ENCODE peak calls at places on chromosomes 4 and X, in seven cellular contexts. One of them, this sample, is unnamed.

GRCh38 chr4:79623125-79623905 is 215.3 kb upstream of the GK2 start:
- DNase-seq in stimulated activated CD4-positive, alpha-beta T cell treated with anti-CD3 and anti-CD28 coated beads, Interleukin-1b, Interleukin-23, amount 100 ng/mL, for 48 hours: no peak
- DNase-seq in WERI-Rb-1: no peak
- DNase-seq in HEK293T: no peak
- DNase-seq in tibial artery: peak; percentile 38
- DNase-seq in LoVo: no peak
- DNase-seq in GM04504: no peak
- DNase-seq in this sample: no peak

GRCh38 chr4:105093975-105094374 is 52.7 kb upstream of the TET2 start:
- DNase-seq in GM04504: no peak
- DNase-seq in LoVo: no peak
- DNase-seq in stimulated activated CD4-positive, alpha-beta T cell treated with anti-CD3 and anti-CD28 coated beads, Interleukin-1b, Interleukin-23, amount 100 ng/mL, for 48 hours: no peak
- DNase-seq in WERI-Rb-1: no peak
- DNase-seq in HEK293T: no peak
- DNase-seq in tibial artery: no peak
- DNase-seq in this sample: no peak

GRCh38 chrX:133402042-133402453 is 13.2 kb downstream of the GPC4 start:
- DNase-seq in HEK293T: no peak
- DNase-seq in tibial artery: no peak
- DNase-seq in LoVo: no peak
- DNase-seq in stimulated activated CD4-positive, alpha-beta T cell treated with anti-CD3 and anti-CD28 coated beads, Interleukin-1b, Interleukin-23, amount 100 ng/mL, for 48 hours: no peak
- DNase-seq in WERI-Rb-1: no peak
- DNase-seq in GM04504: no peak
- DNase-seq in this sample: peak; percentile 50

GRCh38 chr4:41319553-41319952 is 62.8 kb downstream of the UCHL1 start:
- DNase-seq in tibial artery: no peak
- DNase-seq in WERI-Rb-1: no peak
- DNase-seq in LoVo: peak; percentile 80
- DNase-seq in stimulated activated CD4-positive, alpha-beta T cell treated with anti-CD3 and anti-CD28 coated beads, Interleukin-1b, Interleukin-23, amount 100 ng/mL, for 48 hours: no peak
- DNase-seq in GM04504: no peak
- DNase-seq in HEK293T: no peak
- DNase-seq in this sample: no peak

GRCh38 chrX:76802698-76803097 is 375.2 kb downstream of the MAGEE1 start:
- DNase-seq in WERI-Rb-1: no peak
- DNase-seq in GM04504: no peak
- DNase-seq in tibial artery: no peak
- DNase-seq in HEK293T: no peak
- DNase-seq in LoVo: no peak
- DNase-seq in stimulated activated CD4-positive, alpha-beta T cell treated with anti-CD3 and anti-CD28 coated beads, Interleukin-1b, Interleukin-23, amount 100 ng/mL, for 48 hours: no peak
- DNase-seq in this sample: no peak

GRCh38 chr4:85681194-85681803 is 206.3 kb downstream of the ARHGAP24 start:
- DNase-seq in stimulated activated CD4-positive, alpha-beta T cell treated with anti-CD3 and anti-CD28 coated beads, Interleukin-1b, Interleukin-23, amount 100 ng/mL, for 48 hours: no peak
- DNase-seq in LoVo: no peak
- DNase-seq in tibial artery: peak; percentile 71
- DNase-seq in WERI-Rb-1: no peak
- DNase-seq in HEK293T: no peak
- DNase-seq in GM04504: peak; percentile 94
- DNase-seq in this sample: peak; percentile 98

GRCh38 chr4:3739577-3739976 is 26.6 kb upstream of the ADRA2C start:
- DNase-seq in tibial artery: no peak
- DNase-seq in stimulated activated CD4-positive, alpha-beta T cell treated with anti-CD3 and anti-CD28 coated beads, Interleukin-1b, Interleukin-23, amount 100 ng/mL, for 48 hours: no peak
- DNase-seq in WERI-Rb-1: no peak
- DNase-seq in LoVo: no peak
- DNase-seq in HEK293T: no peak
- DNase-seq in GM04504: no peak
- DNase-seq in this sample: no peak

GRCh38 chr4:156673483-156673882 is 298.1 kb downstream of the PDGFC start:
- DNase-seq in stimulated activated CD4-positive, alpha-beta T cell treated with anti-CD3 and anti-CD28 coated beads, Interleukin-1b, Interleukin-23, amount 100 ng/mL, for 48 hours: no peak
- DNase-seq in LoVo: no peak
- DNase-seq in GM04504: no peak
- DNase-seq in WERI-Rb-1: no peak
- DNase-seq in tibial artery: no peak
- DNase-seq in HEK293T: no peak
- DNase-seq in this sample: no peak

GRCh38 chrX:386768-387575 is at the start of gene PPP2R3B:
- DNase-seq in WERI-Rb-1: peak; percentile 98
- DNase-seq in stimulated activated CD4-positive, alpha-beta T cell treated with anti-CD3 and anti-CD28 coated beads, Interleukin-1b, Interleukin-23, amount 100 ng/mL, for 48 hours: peak; percentile 99
- DNase-seq in LoVo: peak; percentile 97
- DNase-seq in tibial artery: peak; percentile 97
- DNase-seq in HEK293T: peak; percentile 100
- DNase-seq in GM04504: peak; percentile 95
- DNase-seq in this sample: peak; percentile 93

GRCh38 chr4:121951570-121952110 is at the start of gene TRPC3:
- DNase-seq in HEK293T: peak; percentile 46
- DNase-seq in stimulated activated CD4-positive, alpha-beta T cell treated with anti-CD3 and anti-CD28 coated beads, Interleukin-1b, Interleukin-23, amount 100 ng/mL, for 48 hours: peak; percentile 33
- DNase-seq in LoVo: no peak
- DNase-seq in WERI-Rb-1: peak; percentile 48
- DNase-seq in tibial artery: no peak
- DNase-seq in GM04504: no peak
- DNase-seq in this sample: no peak

GRCh38 chr4:122702939-122703338 is 29.6 kb upstream of the BBS12 start:
- DNase-seq in tibial artery: no peak
- DNase-seq in stimulated activated CD4-positive, alpha-beta T cell treated with anti-CD3 and anti-CD28 coated beads, Interleukin-1b, Interleukin-23, amount 100 ng/mL, for 48 hours: no peak
- DNase-seq in LoVo: no peak
- DNase-seq in HEK293T: no peak
- DNase-seq in WERI-Rb-1: no peak
- DNase-seq in GM04504: no peak
- DNase-seq in this sample: no peak

GRCh38 chr4:54234497-54235205 is 5.6 kb downstream of the PDGFRA start:
- DNase-seq in HEK293T: no peak
- DNase-seq in stimulated activated CD4-positive, alpha-beta T cell treated with anti-CD3 and anti-CD28 coated beads, Interleukin-1b, Interleukin-23, amount 100 ng/mL, for 48 hours: no peak
- DNase-seq in GM04504: no peak
- DNase-seq in tibial artery: no peak
- DNase-seq in WERI-Rb-1: no peak
- DNase-seq in LoVo: peak; percentile 15
- DNase-seq in this sample: no peak

GRCh38 chr4:71857713-71858451 is 74.0 kb upstream of the GC start:
- DNase-seq in stimulated activated CD4-positive, alpha-beta T cell treated with anti-CD3 and anti-CD28 coated beads, Interleukin-1b, Interleukin-23, amount 100 ng/mL, for 48 hours: no peak
- DNase-seq in tibial artery: no peak
- DNase-seq in LoVo: no peak
- DNase-seq in HEK293T: peak; percentile 9
- DNase-seq in WERI-Rb-1: peak; percentile 36
- DNase-seq in GM04504: no peak
- DNase-seq in this sample: no peak

GRCh38 chrX:155215443-155216178 is 649 bp upstream of the VBP1 start:
- DNase-seq in WERI-Rb-1: no peak
- DNase-seq in tibial artery: no peak
- DNase-seq in HEK293T: no peak
- DNase-seq in GM04504: no peak
- DNase-seq in LoVo: no peak
- DNase-seq in stimulated activated CD4-positive, alpha-beta T cell treated with anti-CD3 and anti-CD28 coated beads, Interleukin-1b, Interleukin-23, amount 100 ng/mL, for 48 hours: no peak
- DNase-seq in this sample: no peak

GRCh38 chr4:165355900-165356300 is 22.9 kb upstream of the CPE start:
- DNase-seq in LoVo: peak; percentile 23
- DNase-seq in HEK293T: peak; percentile 52
- DNase-seq in WERI-Rb-1: no peak
- DNase-seq in GM04504: no peak
- DNase-seq in tibial artery: peak; percentile 40
- DNase-seq in stimulated activated CD4-positive, alpha-beta T cell treated with anti-CD3 and anti-CD28 coated beads, Interleukin-1b, Interleukin-23, amount 100 ng/mL, for 48 hours: no peak
- DNase-seq in this sample: no peak

GRCh38 chrX:42943051-42943450 is 165.1 kb upstream of the PPP1R2C start:
- DNase-seq in WERI-Rb-1: no peak
- DNase-seq in HEK293T: no peak
- DNase-seq in stimulated activated CD4-positive, alpha-beta T cell treated with anti-CD3 and anti-CD28 coated beads, Interleukin-1b, Interleukin-23, amount 100 ng/mL, for 48 hours: no peak
- DNase-seq in LoVo: peak; percentile 8
- DNase-seq in GM04504: no peak
- DNase-seq in tibial artery: no peak
- DNase-seq in this sample: no peak

GRCh38 chr4:139555073-139555704 is 830 bp downstream of the SETD7 start:
- DNase-seq in WERI-Rb-1: peak; percentile 79
- DNase-seq in stimulated activated CD4-positive, alpha-beta T cell treated with anti-CD3 and anti-CD28 coated beads, Interleukin-1b, Interleukin-23, amount 100 ng/mL, for 48 hours: peak; percentile 83
- DNase-seq in tibial artery: peak; percentile 93
- DNase-seq in HEK293T: peak; percentile 83
- DNase-seq in GM04504: peak; percentile 85
- DNase-seq in LoVo: peak; percentile 83
- DNase-seq in this sample: peak; percentile 84

GRCh38 chr4:138609943-138610350 is 367.8 kb upstream of the SLC7A11 start:
- DNase-seq in stimulated activated CD4-positive, alpha-beta T cell treated with anti-CD3 and anti-CD28 coated beads, Interleukin-1b, Interleukin-23, amount 100 ng/mL, for 48 hours: no peak
- DNase-seq in LoVo: no peak
- DNase-seq in GM04504: no peak
- DNase-seq in WERI-Rb-1: no peak
- DNase-seq in HEK293T: no peak
- DNase-seq in tibial artery: no peak
- DNase-seq in this sample: peak; percentile 86

GRCh38 chr4:164440196-164440595 is 313.7 kb upstream of the SMIM31 start:
- DNase-seq in stimulated activated CD4-positive, alpha-beta T cell treated with anti-CD3 and anti-CD28 coated beads, Interleukin-1b, Interleukin-23, amount 100 ng/mL, for 48 hours: no peak
- DNase-seq in WERI-Rb-1: no peak
- DNase-seq in GM04504: no peak
- DNase-seq in tibial artery: no peak
- DNase-seq in HEK293T: no peak
- DNase-seq in LoVo: no peak
- DNase-seq in this sample: peak; percentile 71

GRCh38 chrX:69229436-69229835 is 64.2 kb upstream of the PJA1 start:
- DNase-seq in stimulated activated CD4-positive, alpha-beta T cell treated with anti-CD3 and anti-CD28 coated beads, Interleukin-1b, Interleukin-23, amount 100 ng/mL, for 48 hours: no peak
- DNase-seq in WERI-Rb-1: no peak
- DNase-seq in GM04504: peak; percentile 32
- DNase-seq in LoVo: no peak
- DNase-seq in HEK293T: no peak
- DNase-seq in tibial artery: no peak
- DNase-seq in this sample: peak; percentile 25

GRCh38 chrX:150038356-150038755 is 100.1 kb upstream of the EOLA2 start:
- DNase-seq in LoVo: no peak
- DNase-seq in HEK293T: no peak
- DNase-seq in WERI-Rb-1: no peak
- DNase-seq in GM04504: no peak
- DNase-seq in tibial artery: no peak
- DNase-seq in stimulated activated CD4-positive, alpha-beta T cell treated with anti-CD3 and anti-CD28 coated beads, Interleukin-1b, Interleukin-23, amount 100 ng/mL, for 48 hours: no peak
- DNase-seq in this sample: no peak

GRCh38 chr4:1395941-1396805 is 10.1 kb downstream of the NKX1-1 start:
- DNase-seq in tibial artery: no peak
- DNase-seq in LoVo: no peak
- DNase-seq in WERI-Rb-1: peak; percentile 4
- DNase-seq in HEK293T: no peak
- DNase-seq in stimulated activated CD4-positive, alpha-beta T cell treated with anti-CD3 and anti-CD28 coated beads, Interleukin-1b, Interleukin-23, amount 100 ng/mL, for 48 hours: no peak
- DNase-seq in GM04504: no peak
- DNase-seq in this sample: no peak

GRCh38 chrX:42515939-42516338 is 262.0 kb downstream of the PPP1R2C start:
- DNase-seq in HEK293T: no peak
- DNase-seq in tibial artery: no peak
- DNase-seq in LoVo: no peak
- DNase-seq in WERI-Rb-1: no peak
- DNase-seq in GM04504: no peak
- DNase-seq in stimulated activated CD4-positive, alpha-beta T cell treated with anti-CD3 and anti-CD28 coated beads, Interleukin-1b, Interleukin-23, amount 100 ng/mL, for 48 hours: no peak
- DNase-seq in this sample: no peak

GRCh38 chrX:20595928-20596550 is 329.3 kb upstream of the RPS6KA3 start:
- DNase-seq in WERI-Rb-1: no peak
- DNase-seq in stimulated activated CD4-positive, alpha-beta T cell treated with anti-CD3 and anti-CD28 coated beads, Interleukin-1b, Interleukin-23, amount 100 ng/mL, for 48 hours: peak; percentile 68
- DNase-seq in GM04504: peak; percentile 11
- DNase-seq in tibial artery: no peak
- DNase-seq in LoVo: no peak
- DNase-seq in HEK293T: no peak
- DNase-seq in this sample: peak; percentile 14

GRCh38 chr4:29277381-29277780 is 1442.8 kb upstream of the PCDH7 start:
- DNase-seq in HEK293T: no peak
- DNase-seq in LoVo: no peak
- DNase-seq in GM04504: no peak
- DNase-seq in stimulated activated CD4-positive, alpha-beta T cell treated with anti-CD3 and anti-CD28 coated beads, Interleukin-1b, Interleukin-23, amount 100 ng/mL, for 48 hours: no peak
- DNase-seq in WERI-Rb-1: no peak
- DNase-seq in tibial artery: no peak
- DNase-seq in this sample: peak; percentile 9

GRCh38 chr4:146336413-146336807 is 122.1 kb downstream of the REELD1 start:
- DNase-seq in WERI-Rb-1: no peak
- DNase-seq in stimulated activated CD4-positive, alpha-beta T cell treated with anti-CD3 and anti-CD28 coated beads, Interleukin-1b, Interleukin-23, amount 100 ng/mL, for 48 hours: no peak
- DNase-seq in HEK293T: no peak
- DNase-seq in LoVo: no peak
- DNase-seq in GM04504: no peak
- DNase-seq in tibial artery: no peak
- DNase-seq in this sample: no peak

GRCh38 chrX:11886745-11887144 is 128.7 kb downstream of the MSL3 start:
- DNase-seq in HEK293T: no peak
- DNase-seq in stimulated activated CD4-positive, alpha-beta T cell treated with anti-CD3 and anti-CD28 coated beads, Interleukin-1b, Interleukin-23, amount 100 ng/mL, for 48 hours: no peak
- DNase-seq in GM04504: no peak
- DNase-seq in LoVo: no peak
- DNase-seq in WERI-Rb-1: no peak
- DNase-seq in tibial artery: no peak
- DNase-seq in this sample: no peak

GRCh38 chrX:337331-337831 is 18.8 kb upstream of the GTPBP6 start:
- DNase-seq in stimulated activated CD4-positive, alpha-beta T cell treated with anti-CD3 and anti-CD28 coated beads, Interleukin-1b, Interleukin-23, amount 100 ng/mL, for 48 hours: no peak
- DNase-seq in tibial artery: no peak
- DNase-seq in WERI-Rb-1: no peak
- DNase-seq in HEK293T: no peak
- DNase-seq in LoVo: no peak
- DNase-seq in GM04504: no peak
- DNase-seq in this sample: no peak

GRCh38 chrX:13646154-13646549 is 6.8 kb upstream of the TCEANC start:
- DNase-seq in stimulated activated CD4-positive, alpha-beta T cell treated with anti-CD3 and anti-CD28 coated beads, Interleukin-1b, Interleukin-23, amount 100 ng/mL, for 48 hours: peak; percentile 22
- DNase-seq in WERI-Rb-1: peak; percentile 73
- DNase-seq in GM04504: peak; percentile 53
- DNase-seq in HEK293T: peak; percentile 63
- DNase-seq in tibial artery: peak; percentile 58
- DNase-seq in LoVo: peak; percentile 42
- DNase-seq in this sample: no peak

GRCh38 chrX:48531359-48531954 is 8.1 kb upstream of the TBC1D25 start:
- DNase-seq in stimulated activated CD4-positive, alpha-beta T cell treated with anti-CD3 and anti-CD28 coated beads, Interleukin-1b, Interleukin-23, amount 100 ng/mL, for 48 hours: no peak
- DNase-seq in WERI-Rb-1: no peak
- DNase-seq in LoVo: peak; percentile 68
- DNase-seq in HEK293T: no peak
- DNase-seq in tibial artery: no peak
- DNase-seq in GM04504: peak; percentile 59
- DNase-seq in this sample: peak; percentile 66

GRCh38 chr4:96809563-96809962 is 969.7 kb downstream of the PDHA2 start:
- DNase-seq in HEK293T: no peak
- DNase-seq in stimulated activated CD4-positive, alpha-beta T cell treated with anti-CD3 and anti-CD28 coated beads, Interleukin-1b, Interleukin-23, amount 100 ng/mL, for 48 hours: no peak
- DNase-seq in WERI-Rb-1: no peak
- DNase-seq in tibial artery: no peak
- DNase-seq in LoVo: no peak
- DNase-seq in GM04504: no peak
- DNase-seq in this sample: no peak

GRCh38 chrX:31445542-31445941 is 373.7 kb upstream of the FTHL17 start:
- DNase-seq in GM04504: no peak
- DNase-seq in stimulated activated CD4-positive, alpha-beta T cell treated with anti-CD3 and anti-CD28 coated beads, Interleukin-1b, Interleukin-23, amount 100 ng/mL, for 48 hours: no peak
- DNase-seq in LoVo: no peak
- DNase-seq in tibial artery: no peak
- DNase-seq in HEK293T: no peak
- DNase-seq in WERI-Rb-1: no peak
- DNase-seq in this sample: no peak

GRCh38 chrX:46327229-46328081 is 217.8 kb downstream of the ZNF674 start:
- DNase-seq in HEK293T: no peak
- DNase-seq in LoVo: peak; percentile 79
- DNase-seq in tibial artery: no peak
- DNase-seq in stimulated activated CD4-positive, alpha-beta T cell treated with anti-CD3 and anti-CD28 coated beads, Interleukin-1b, Interleukin-23, amount 100 ng/mL, for 48 hours: no peak
- DNase-seq in WERI-Rb-1: no peak
- DNase-seq in GM04504: no peak
- DNase-seq in this sample: no peak

GRCh38 chr4:20684852-20685763 is 15.2 kb upstream of the PACRGL start:
- DNase-seq in LoVo: peak; percentile 26
- DNase-seq in tibial artery: no peak
- DNase-seq in stimulated activated CD4-positive, alpha-beta T cell treated with anti-CD3 and anti-CD28 coated beads, Interleukin-1b, Interleukin-23, amount 100 ng/mL, for 48 hours: no peak
- DNase-seq in HEK293T: peak; percentile 8
- DNase-seq in WERI-Rb-1: no peak
- DNase-seq in GM04504: peak; percentile 5
- DNase-seq in this sample: no peak